ENCODE peak calls at places on chromosomes 2 and 18, in eight cellular contexts. X is fibroblast of pulmonary artery; Q is astrocyte; G is AG04450; H is spleen; L is HCT116; I is neural progenitor cell; K is effector memory CD4-positive, alpha-beta T cell. Y is an unnamed sample.

GRCh38 chr2:110807520-110807919 is 75.1 kb downstream of the ACOXL start:
- DNase-seq in X (peak; percentile 6), Q (peak; percentile 1), G (no peak), H (no peak), L (no peak), I (no peak), K (no peak), Y (peak; percentile 53)

GRCh38 chr2:49973917-49974368 is 819.6 kb upstream of the FSHR start:
- DNase-seq in X (peak; percentile 24), Q (peak; percentile 51), G (no peak), H (peak; percentile 85), L (no peak), I (peak; percentile 82), K (peak; percentile 22), Y (peak; percentile 33)

GRCh38 chr2:11044201-11044600 is 111.1 kb upstream of the SLC66A3 start:
- DNase-seq in X (no peak), Q (no peak), G (no peak), H (no peak), L (no peak), I (no peak), K (no peak), Y (no peak)

GRCh38 chr2:34003795-34004194 is 404.7 kb upstream of the FAM98A start:
- DNase-seq in X (no peak), Q (no peak), G (no peak), H (no peak), L (no peak), I (peak; percentile 14), K (no peak), Y (no peak)

GRCh38 chr2:223203971-223204370 is 152.0 kb downstream of the KCNE4 start:
- DNase-seq in X (peak; percentile 11), Q (peak; percentile 67), G (no peak), H (no peak), L (no peak), I (no peak), K (no peak), Y (peak; percentile 33)

GRCh38 chr18:58300867-58301266 is 256.8 kb downstream of the NEDD4L start:
- DNase-seq in X (no peak), Q (no peak), G (no peak), H (no peak), L (no peak), I (no peak), K (no peak), Y (no peak)

GRCh38 chr2:157302492-157303099 is 23.0 kb downstream of the ERMN start:
- DNase-seq in X (peak; percentile 68), Q (no peak), G (peak; percentile 16), H (no peak), L (peak; percentile 13), I (peak; percentile 82), K (peak; percentile 18), Y (peak; percentile 66)

GRCh38 chr18:10052871-10053270 is 139.1 kb downstream of the VAPA start:
- DNase-seq in X (no peak), Q (no peak), G (no peak), H (no peak), L (no peak), I (no peak), K (no peak), Y (no peak)

GRCh38 chr2:29115797-29116781 is 874 bp downstream of the CLIP4 start:
- DNase-seq in X (peak; percentile 85), Q (peak; percentile 77), G (peak; percentile 72), H (peak; percentile 89), L (no peak), I (peak; percentile 41), K (peak; percentile 64), Y (peak; percentile 88)

GRCh38 chr18:26736301-26736700 is 129.2 kb downstream of the AQP4 start:
- DNase-seq in X (no peak), Q (no peak), G (no peak), H (no peak), L (no peak), I (no peak), K (no peak), Y (no peak)

GRCh38 chr18:48459471-48459870 is 50.3 kb upstream of the ZBTB7C start:
- DNase-seq in X (no peak), Q (no peak), G (no peak), H (no peak), L (no peak), I (no peak), K (no peak), Y (no peak)

GRCh38 chr18:42298744-42299685 is 344.0 kb downstream of the PIK3C3 start:
- DNase-seq in X (peak; percentile 81), Q (peak; percentile 43), G (peak; percentile 33), H (peak; percentile 78), L (peak; percentile 12), I (peak; percentile 86), K (peak; percentile 14), Y (peak; percentile 86)

GRCh38 chr18:75489493-75490190 is 62.1 kb upstream of the SMIM21 start:
- DNase-seq in X (peak; percentile 94), Q (peak; percentile 98), G (peak; percentile 85), H (no peak), L (peak; percentile 81), I (no peak), K (no peak), Y (peak; percentile 97)

DNA sequence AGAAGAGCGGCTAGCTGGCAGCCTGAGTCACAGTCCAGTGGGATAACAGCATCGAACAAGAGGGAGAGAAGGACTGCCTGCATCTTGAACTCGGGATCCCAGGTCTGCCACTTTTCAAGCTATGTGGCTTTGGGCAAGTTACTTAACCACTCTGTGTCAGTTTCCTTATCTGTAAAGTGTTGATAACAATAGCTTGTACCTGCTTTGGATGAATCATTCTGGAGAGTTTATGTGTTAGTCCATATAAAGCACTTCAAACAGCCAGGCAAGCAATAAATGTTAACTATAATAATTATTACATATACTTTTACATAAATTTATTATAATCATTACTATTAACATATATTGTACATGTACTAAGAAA is 4.6 kb downstream of the DYSF start:
- DNase-seq in X (no peak), Q (no peak), G (no peak), H (no peak), L (no peak), I (no peak), K (no peak), Y (no peak)
- H3K4me3 ChIP-seq in X (no peak overlapping the region), Q (no peak overlapping the region), G (no peak overlapping the region), H (no peak overlapping the region), L (no peak overlapping the region), I (no peak overlapping the region), K (no peak overlapping the region), Y (no peak overlapping the region)

GRCh38 chr2:236947294-236947693 is 138.4 kb upstream of the COPS8 start:
- DNase-seq in X (no peak), Q (no peak), G (no peak), H (peak; percentile 15), L (no peak), I (no peak), K (no peak), Y (no peak)

GRCh38 chr2:236944561-236944960 is 141.1 kb upstream of the COPS8 start:
- DNase-seq in X (no peak), Q (no peak), G (no peak), H (no peak), L (no peak), I (no peak), K (no peak), Y (no peak)

GRCh38 chr2:236945431-236946016 is 140.2 kb upstream of the COPS8 start:
- DNase-seq in X (no peak), Q (no peak), G (no peak), H (peak; percentile 15), L (no peak), I (no peak), K (no peak), Y (no peak)

GRCh38 chr2:236947896-236948295 is 137.8 kb upstream of the COPS8 start:
- DNase-seq in X (no peak), Q (no peak), G (no peak), H (peak; percentile 39), L (no peak), I (no peak), K (no peak), Y (no peak)

DNA sequence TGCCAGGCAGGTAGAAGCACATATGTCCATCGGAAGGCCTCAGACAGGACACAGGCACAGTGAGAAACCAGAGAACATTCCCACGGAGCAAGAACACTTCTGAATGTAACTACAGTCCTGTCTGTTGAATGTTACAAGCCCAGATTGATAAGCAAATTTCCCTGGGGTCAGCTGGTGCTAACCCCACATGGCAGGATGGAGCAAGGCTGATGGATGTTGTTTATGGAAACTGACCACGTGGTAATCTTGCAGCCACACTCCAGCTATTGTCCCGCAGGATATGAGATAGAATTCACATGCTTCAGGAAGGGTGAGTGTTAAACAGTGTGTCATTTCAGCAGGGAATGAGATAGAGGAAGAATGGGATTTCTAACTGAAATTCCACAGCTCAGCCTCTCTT is 138.8 kb upstream of the COPS8 start:
- DNase-seq in X (peak; percentile 42), Q (peak; percentile 12), G (no peak), H (peak; percentile 54), L (no peak), I (no peak), K (no peak), Y (peak; percentile 54)
- H3K4me3 ChIP-seq in X (no peak overlapping the region), Q (no peak overlapping the region), G (no peak overlapping the region), H (no peak overlapping the region), L (no peak overlapping the region), I (no peak overlapping the region), K (no peak overlapping the region), Y (no peak overlapping the region)

DNA sequence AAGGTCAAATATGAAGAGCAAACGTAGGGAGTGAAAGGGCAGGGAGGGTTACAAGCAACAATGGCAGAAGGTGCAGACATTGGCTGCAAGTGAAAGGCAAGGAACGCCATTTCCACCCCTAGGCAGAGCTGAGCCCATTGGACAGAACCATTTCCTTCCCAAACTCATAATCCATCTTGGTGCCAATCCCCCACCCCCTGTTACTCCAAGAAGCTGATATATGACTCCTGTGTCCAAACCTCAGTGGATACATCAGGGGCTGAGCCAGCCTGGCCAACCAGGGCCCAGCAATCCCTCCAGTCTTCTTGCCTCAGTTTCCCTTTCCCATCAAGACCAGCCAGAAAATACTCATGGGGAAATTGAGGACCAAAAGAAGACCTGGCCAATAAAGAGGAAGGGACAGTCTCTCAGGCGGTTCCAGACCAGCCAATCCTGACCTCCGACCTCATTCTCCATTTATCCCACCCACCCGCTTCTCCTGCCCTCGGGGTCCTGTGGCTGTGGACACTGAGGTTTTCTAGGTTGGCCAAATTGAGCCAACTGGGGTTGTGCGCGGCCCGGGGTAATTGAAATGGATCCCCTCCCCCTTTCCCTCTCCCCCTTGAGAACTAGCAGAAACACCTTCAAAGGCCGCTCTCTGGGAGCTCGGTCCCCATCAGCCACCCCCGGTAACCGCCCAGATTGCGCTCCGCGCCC is 24.8 kb downstream of the TNS1 start:
- DNase-seq in X (no peak), Q (no peak), G (no peak), H (peak; percentile 21), L (no peak), I (no peak), K (no peak), Y (no peak)
- H3K4me3 ChIP-seq in X (no peak overlapping the region), Q (no peak overlapping the region), G (no peak overlapping the region), H (peak overlapping the region; percentile 69), L (no peak overlapping the region), I (peak overlapping the region; percentile 57), K (no peak overlapping the region), Y (no peak overlapping the region)

GRCh38 chr18:51025512-51025911 is 4.5 kb upstream of the SMAD4 start:
- DNase-seq in X (no peak), Q (no peak), G (no peak), H (no peak), L (no peak), I (no peak), K (no peak), Y (no peak)

GRCh38 chr18:51020536-51020935 is 9.5 kb upstream of the SMAD4 start:
- DNase-seq in X (no peak), Q (no peak), G (no peak), H (no peak), L (no peak), I (no peak), K (no peak), Y (no peak)

GRCh38 chr18:51017140-51017874 is 12.7 kb upstream of the SMAD4 start:
- DNase-seq in X (no peak), Q (peak; percentile 24), G (no peak), H (no peak), L (no peak), I (peak; percentile 87), K (no peak), Y (no peak)

GRCh38 chr18:51021226-51021965 is 8.6 kb upstream of the SMAD4 start:
- DNase-seq in X (no peak), Q (no peak), G (no peak), H (no peak), L (no peak), I (no peak), K (no peak), Y (no peak)
- H3K4me3 ChIP-seq in X (no peak overlapping the region), Q (no peak overlapping the region), G (no peak overlapping the region), H (no peak overlapping the region), L (no peak overlapping the region), I (no peak overlapping the region), K (no peak overlapping the region), Y (no peak overlapping the region)

Y was measured in cardiac fibroblast.